ENCODE peak calls at places on chromosomes 13 and 19, in ten cellular contexts. One of them, this sample, is unnamed.

GRCh38 chr19:36257512-36257876 is 42.6 kb downstream of the ZNF146 start:
- DNase-seq in breast epithelium: no peak
- DNase-seq in testis: peak
- DNase-seq in tibial nerve: no peak
- DNase-seq in K562: no peak
- DNase-seq in adrenal gland: peak
- DNase-seq in sigmoid colon: no peak
- DNase-seq in esophagus squamous epithelium: no peak
- DNase-seq in body of pancreas: peak
- DNase-seq in stomach: no peak
- DNase-seq in this sample: no peak

GRCh38 chr19:17209126-17210036 is 5.8 kb upstream of the USE1 start:
- DNase-seq in breast epithelium: no peak
- DNase-seq in testis: peak
- DNase-seq in tibial nerve: no peak
- DNase-seq in K562: peak
- DNase-seq in adrenal gland: no peak
- DNase-seq in sigmoid colon: no peak
- DNase-seq in esophagus squamous epithelium: no peak
- DNase-seq in body of pancreas: no peak
- DNase-seq in stomach: peak
- DNase-seq in this sample: peak

GRCh38 chr13:22915442-22916082 is 265.2 kb upstream of the SGCG start:
- DNase-seq in breast epithelium: no peak
- DNase-seq in testis: peak
- DNase-seq in tibial nerve: no peak
- DNase-seq in K562: peak
- DNase-seq in adrenal gland: peak
- DNase-seq in sigmoid colon: peak
- DNase-seq in esophagus squamous epithelium: no peak
- DNase-seq in body of pancreas: peak
- DNase-seq in stomach: peak
- DNase-seq in this sample: no peak

GRCh38 chr13:36298535-36299068 is 988 bp upstream of the CCDC169 start:
- DNase-seq in breast epithelium: no peak
- DNase-seq in testis: peak
- DNase-seq in tibial nerve: no peak
- DNase-seq in K562: no peak
- DNase-seq in adrenal gland: no peak
- DNase-seq in sigmoid colon: peak
- DNase-seq in esophagus squamous epithelium: no peak
- DNase-seq in body of pancreas: no peak
- DNase-seq in stomach: no peak
- DNase-seq in this sample: no peak

GRCh38 chr13:33213024-33213795 is 72.3 kb downstream of the STARD13 start:
- DNase-seq in breast epithelium: peak
- DNase-seq in testis: no peak
- DNase-seq in tibial nerve: no peak
- DNase-seq in K562: no peak
- DNase-seq in adrenal gland: no peak
- DNase-seq in sigmoid colon: no peak
- DNase-seq in esophagus squamous epithelium: no peak
- DNase-seq in body of pancreas: no peak
- DNase-seq in stomach: peak
- DNase-seq in this sample: no peak

GRCh38 chr13:50616101-50616500 is 227.4 kb downstream of the DLEU7 start:
- DNase-seq in breast epithelium: no peak
- DNase-seq in testis: no peak
- DNase-seq in tibial nerve: no peak
- DNase-seq in K562: no peak
- DNase-seq in adrenal gland: no peak
- DNase-seq in sigmoid colon: no peak
- DNase-seq in esophagus squamous epithelium: no peak
- DNase-seq in body of pancreas: no peak
- DNase-seq in stomach: no peak
- DNase-seq in this sample: peak

GRCh38 chr19:40831502-40832430 is 18.5 kb downstream of the CYP2A6 start:
- DNase-seq in breast epithelium: no peak
- DNase-seq in testis: no peak
- DNase-seq in tibial nerve: peak
- DNase-seq in K562: no peak
- DNase-seq in adrenal gland: peak
- DNase-seq in sigmoid colon: peak
- DNase-seq in esophagus squamous epithelium: no peak
- DNase-seq in body of pancreas: peak
- DNase-seq in stomach: no peak
- DNase-seq in this sample: no peak

GRCh38 chr13:44498969-44499368 is 77.2 kb downstream of the TSC22D1 start:
- DNase-seq in breast epithelium: no peak
- DNase-seq in testis: peak
- DNase-seq in tibial nerve: no peak
- DNase-seq in K562: no peak
- DNase-seq in adrenal gland: peak
- DNase-seq in sigmoid colon: no peak
- DNase-seq in esophagus squamous epithelium: no peak
- DNase-seq in body of pancreas: peak
- DNase-seq in stomach: no peak
- DNase-seq in this sample: no peak

GRCh38 chr13:39353988-39354387 is 249.0 kb downstream of the LHFPL6 start:
- DNase-seq in breast epithelium: no peak
- DNase-seq in testis: no peak
- DNase-seq in tibial nerve: no peak
- DNase-seq in K562: no peak
- DNase-seq in adrenal gland: no peak
- DNase-seq in sigmoid colon: no peak
- DNase-seq in esophagus squamous epithelium: no peak
- DNase-seq in body of pancreas: no peak
- DNase-seq in stomach: no peak
- DNase-seq in this sample: no peak

GRCh38 chr19:51127755-51128154 is 3.0 kb downstream of the SIGLEC9 start:
- DNase-seq in breast epithelium: no peak
- DNase-seq in testis: no peak
- DNase-seq in tibial nerve: peak
- DNase-seq in K562: peak
- DNase-seq in adrenal gland: no peak
- DNase-seq in sigmoid colon: peak
- DNase-seq in esophagus squamous epithelium: no peak
- DNase-seq in body of pancreas: no peak
- DNase-seq in stomach: no peak
- DNase-seq in this sample: no peak

GRCh38 chr13:75749407-75749806 is 113.3 kb downstream of the LMO7 start:
- DNase-seq in breast epithelium: no peak
- DNase-seq in testis: no peak
- DNase-seq in tibial nerve: no peak
- DNase-seq in K562: no peak
- DNase-seq in adrenal gland: no peak
- DNase-seq in sigmoid colon: no peak
- DNase-seq in esophagus squamous epithelium: no peak
- DNase-seq in body of pancreas: no peak
- DNase-seq in stomach: no peak
- DNase-seq in this sample: no peak

DNA sequence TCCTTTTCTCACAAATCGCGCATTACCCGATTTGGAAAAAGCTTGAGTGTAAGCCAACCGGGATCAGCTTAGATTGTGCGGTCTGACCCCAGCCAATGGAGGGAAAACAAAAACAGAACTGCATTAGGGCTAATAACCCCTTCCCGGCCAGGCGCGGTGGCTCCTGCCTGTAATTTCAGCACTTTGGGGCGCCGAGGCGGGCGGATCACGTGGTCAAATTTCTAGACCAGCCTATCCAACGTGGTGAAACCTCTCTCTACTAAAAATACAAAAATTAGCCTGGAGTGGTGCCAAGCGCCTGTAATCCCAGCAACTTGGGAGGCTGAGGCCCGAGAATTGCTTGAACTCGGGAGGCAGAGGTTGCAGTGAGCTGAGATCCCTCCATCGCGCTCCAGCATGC is 896 bp downstream of the ZNF90 start:
- DNase-seq in breast epithelium: no peak
- DNase-seq in testis: peak
- DNase-seq in tibial nerve: peak
- DNase-seq in K562: no peak
- DNase-seq in adrenal gland: peak
- DNase-seq in sigmoid colon: peak
- DNase-seq in esophagus squamous epithelium: no peak
- DNase-seq in body of pancreas: peak
- DNase-seq in stomach: no peak
- DNase-seq in this sample: peak
- TF ChIP-seq POLR2A in breast epithelium: no peak
- TF ChIP-seq POLR2A in testis: no peak
- TF ChIP-seq POLR2A in tibial nerve: no peak
- TF ChIP-seq POLR2A in K562: no peak
- TF ChIP-seq POLR2A in adrenal gland: no peak
- TF ChIP-seq POLR2A in sigmoid colon: no peak
- TF ChIP-seq POLR2A in esophagus squamous epithelium: no peak
- TF ChIP-seq POLR2A in body of pancreas: no peak
- TF ChIP-seq POLR2A in stomach: no peak
- TF ChIP-seq POLR2A in this sample: no peak

DNA sequence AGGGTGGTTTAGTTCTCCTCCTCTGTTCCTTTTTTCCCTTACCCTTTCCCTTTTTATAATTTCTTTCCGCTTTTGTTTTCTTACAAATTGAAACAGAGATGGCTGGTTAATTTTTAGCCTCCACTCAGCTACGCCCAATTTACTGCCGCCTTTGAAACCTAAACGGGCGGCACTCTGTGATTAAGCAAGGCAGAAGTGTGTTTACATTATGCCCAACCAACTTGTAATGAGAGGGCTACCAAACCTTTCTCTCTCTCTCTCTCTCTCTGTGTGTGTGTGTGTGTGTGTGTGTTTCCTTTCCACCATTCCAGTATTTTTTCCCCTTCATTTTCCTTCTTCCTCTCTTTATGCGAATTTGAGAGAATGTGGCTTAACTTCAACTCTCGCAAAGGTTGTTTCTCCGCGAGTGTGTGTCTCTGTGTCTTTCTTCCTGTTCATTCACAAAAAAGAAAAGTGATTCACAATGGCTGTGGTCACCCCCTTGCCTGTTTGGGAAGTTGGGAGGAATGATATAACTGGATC is 31.3 kb downstream of the NFIX start:
- DNase-seq in breast epithelium: no peak
- DNase-seq in testis: no peak
- DNase-seq in tibial nerve: no peak
- DNase-seq in K562: no peak
- DNase-seq in adrenal gland: no peak
- DNase-seq in sigmoid colon: no peak
- DNase-seq in esophagus squamous epithelium: no peak
- DNase-seq in body of pancreas: peak
- DNase-seq in stomach: peak
- DNase-seq in this sample: no peak
- TF ChIP-seq POLR2A in breast epithelium: no peak
- TF ChIP-seq POLR2A in testis: no peak
- TF ChIP-seq POLR2A in tibial nerve: no peak
- TF ChIP-seq POLR2A in K562: no peak
- TF ChIP-seq POLR2A in adrenal gland: no peak
- TF ChIP-seq POLR2A in sigmoid colon: no peak
- TF ChIP-seq POLR2A in esophagus squamous epithelium: no peak
- TF ChIP-seq POLR2A in body of pancreas: peak
- TF ChIP-seq POLR2A in stomach: no peak
- TF ChIP-seq POLR2A in this sample: no peak

GRCh38 chr13:97261254-97262015 is 39.3 kb downstream of the MBNL2 start:
- DNase-seq in breast epithelium: no peak
- DNase-seq in testis: no peak
- DNase-seq in tibial nerve: no peak
- DNase-seq in K562: no peak
- DNase-seq in adrenal gland: peak
- DNase-seq in sigmoid colon: no peak
- DNase-seq in esophagus squamous epithelium: no peak
- DNase-seq in body of pancreas: no peak
- DNase-seq in stomach: no peak
- DNase-seq in this sample: peak
- TF ChIP-seq POLR2A in breast epithelium: no peak
- TF ChIP-seq POLR2A in testis: no peak
- TF ChIP-seq POLR2A in tibial nerve: no peak
- TF ChIP-seq POLR2A in K562: no peak
- TF ChIP-seq POLR2A in adrenal gland: peak
- TF ChIP-seq POLR2A in sigmoid colon: no peak
- TF ChIP-seq POLR2A in esophagus squamous epithelium: no peak
- TF ChIP-seq POLR2A in body of pancreas: peak
- TF ChIP-seq POLR2A in stomach: no peak
- TF ChIP-seq POLR2A in this sample: no peak

GRCh38 chr13:113840541-113841354 is 23.1 kb downstream of the GAS6 start:
- DNase-seq in breast epithelium: no peak
- DNase-seq in testis: no peak
- DNase-seq in tibial nerve: no peak
- DNase-seq in K562: no peak
- DNase-seq in adrenal gland: no peak
- DNase-seq in sigmoid colon: no peak
- DNase-seq in esophagus squamous epithelium: no peak
- DNase-seq in body of pancreas: peak
- DNase-seq in stomach: no peak
- DNase-seq in this sample: no peak

GRCh38 chr13:113838711-113839201 is 25.1 kb downstream of the GAS6 start:
- DNase-seq in breast epithelium: no peak
- DNase-seq in testis: no peak
- DNase-seq in tibial nerve: no peak
- DNase-seq in K562: no peak
- DNase-seq in adrenal gland: no peak
- DNase-seq in sigmoid colon: no peak
- DNase-seq in esophagus squamous epithelium: no peak
- DNase-seq in body of pancreas: no peak
- DNase-seq in stomach: no peak
- DNase-seq in this sample: no peak

GRCh38 chr13:113837554-113838355 is 26.1 kb downstream of the GAS6 start:
- DNase-seq in breast epithelium: peak
- DNase-seq in testis: peak
- DNase-seq in tibial nerve: peak
- DNase-seq in K562: peak
- DNase-seq in adrenal gland: peak
- DNase-seq in sigmoid colon: peak
- DNase-seq in esophagus squamous epithelium: peak
- DNase-seq in body of pancreas: peak
- DNase-seq in stomach: peak
- DNase-seq in this sample: peak

GRCh38 chr13:113841355-113841653 is 22.6 kb downstream of the GAS6 start:
- DNase-seq in breast epithelium: no peak
- DNase-seq in testis: no peak
- DNase-seq in tibial nerve: no peak
- DNase-seq in K562: no peak
- DNase-seq in adrenal gland: no peak
- DNase-seq in sigmoid colon: no peak
- DNase-seq in esophagus squamous epithelium: no peak
- DNase-seq in body of pancreas: no peak
- DNase-seq in stomach: no peak
- DNase-seq in this sample: no peak

DNA sequence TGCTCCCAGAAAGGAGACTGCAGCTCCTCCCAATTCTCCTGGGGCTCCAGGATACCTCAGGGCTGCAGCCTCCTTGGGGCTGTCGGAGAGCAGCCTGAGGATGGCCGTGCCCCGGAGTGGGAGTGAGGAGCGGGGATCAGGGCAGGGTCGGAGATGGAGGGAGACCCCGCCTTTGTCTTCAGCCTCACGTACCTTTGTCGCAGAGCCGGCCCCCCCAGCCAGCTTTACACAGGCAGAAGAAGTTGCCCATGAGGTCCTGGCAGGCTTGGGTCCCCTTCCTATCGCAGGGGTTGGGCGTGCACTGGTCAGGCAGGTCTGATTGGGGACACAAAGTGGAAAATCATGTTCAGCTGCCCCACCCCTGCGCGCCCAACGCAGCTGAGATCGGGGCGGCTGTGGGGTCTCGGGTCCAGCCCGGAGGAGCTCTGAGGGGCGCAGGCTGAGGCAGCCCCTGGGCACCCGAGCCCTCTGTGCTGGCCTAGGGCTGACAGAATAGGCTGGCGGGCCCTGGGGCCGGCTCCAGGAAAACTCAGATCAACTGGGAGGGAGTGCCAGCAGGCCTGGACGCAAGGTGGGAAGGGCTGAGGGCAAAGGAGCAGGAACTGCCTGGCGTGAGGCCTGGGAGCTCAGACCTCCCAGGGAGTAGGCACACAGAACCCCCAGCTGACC is 24.2 kb downstream of the GAS6 start:
- DNase-seq in breast epithelium: no peak
- DNase-seq in testis: peak
- DNase-seq in tibial nerve: no peak
- DNase-seq in K562: no peak
- DNase-seq in adrenal gland: no peak
- DNase-seq in sigmoid colon: no peak
- DNase-seq in esophagus squamous epithelium: no peak
- DNase-seq in body of pancreas: peak
- DNase-seq in stomach: peak
- DNase-seq in this sample: no peak
- TF ChIP-seq POLR2A in breast epithelium: no peak
- TF ChIP-seq POLR2A in testis: no peak
- TF ChIP-seq POLR2A in tibial nerve: no peak
- TF ChIP-seq POLR2A in K562: no peak
- TF ChIP-seq POLR2A in adrenal gland: no peak
- TF ChIP-seq POLR2A in sigmoid colon: no peak
- TF ChIP-seq POLR2A in esophagus squamous epithelium: no peak
- TF ChIP-seq POLR2A in body of pancreas: peak
- TF ChIP-seq POLR2A in stomach: no peak
- TF ChIP-seq POLR2A in this sample: no peak